ENCODE peak calls at places on chromosome 12, in nine cellular contexts. K is uterus, Y is BJ, F is brain microvascular endothelial cell, M is neural crest cell, X is astrocyte, R is astrocyte of the cerebellum, C is MM.1S, V is glutamatergic neuron. O is an unnamed sample.

GRCh38 chr12:100254876-100255275 is 12.0 kb downstream of the DEPDC4 start:
- DNase-seq in Y (no peak), R (no peak), F (no peak), C (no peak), X (no peak), V (no peak), K (no peak), M (no peak), O (no peak)

GRCh38 chr12:77060136-77060882 is 5.1 kb downstream of the E2F7 start:
- DNase-seq in R (no peak), M (no peak), V (no peak), F (no peak), K (no peak), Y (no peak), X (no peak), C (peak; percentile 50), O (peak; percentile 40)

GRCh38 chr12:10212623-10213131 is at the start of gene GABARAPL1:
- DNase-seq in M (peak; percentile 61), Y (no peak), V (peak; percentile 84), X (peak; percentile 61), R (peak; percentile 68), C (peak; percentile 63), K (peak; percentile 89), F (peak; percentile 80), O (peak; percentile 88)

GRCh38 chr12:25960176-25960575 is 1.7 kb downstream of the RASSF8 start:
- DNase-seq in V (peak; percentile 32), R (no peak), X (no peak), M (no peak), C (peak; percentile 12), K (no peak), Y (no peak), F (no peak), O (no peak)

GRCh38 chr12:124327362-124328043 is 32.6 kb downstream of the RFLNA start:
- DNase-seq in X (no peak), K (no peak), M (no peak), C (no peak), R (no peak), Y (no peak), F (no peak), V (no peak), O (no peak)

GRCh38 chr12:103529306-103529705 is 33.5 kb upstream of the C12orf42 start:
- DNase-seq in V (no peak), X (no peak), F (no peak), R (no peak), M (no peak), C (no peak), Y (no peak), K (no peak), O (no peak)

GRCh38 chr12:82862876-82863649 is 176.4 kb downstream of the TMTC2 start:
- DNase-seq in C (no peak), X (no peak), R (peak; percentile 23), K (no peak), Y (no peak), V (no peak), M (no peak), F (no peak), O (no peak)

GRCh38 chr12:127785535-127785934 is 481.4 kb upstream of the TMEM132C start:
- DNase-seq in X (peak; percentile 72), V (no peak), F (peak; percentile 61), Y (peak; percentile 54), M (no peak), R (peak; percentile 20), C (no peak), K (no peak), O (no peak)

GRCh38 chr12:132423251-132424117 is 66.5 kb upstream of the FBRSL1 start:
- DNase-seq in V (peak; percentile 61), M (peak; percentile 48), X (no peak), K (no peak), Y (no peak), R (no peak), F (no peak), C (no peak), O (no peak)

GRCh38 chr12:132424811-132425210 is 65.1 kb upstream of the FBRSL1 start:
- DNase-seq in C (no peak), R (no peak), Y (no peak), F (no peak), M (no peak), V (no peak), K (no peak), X (no peak), O (no peak)

GRCh38 chr12:132424118-132424438 is 65.9 kb upstream of the FBRSL1 start:
- DNase-seq in K (no peak), R (no peak), V (no peak), M (no peak), X (no peak), F (no peak), C (no peak), Y (no peak), O (no peak)

GRCh38 chr12:132419612-132420237 is 70.2 kb upstream of the FBRSL1 start:
- DNase-seq in V (no peak), M (no peak), F (no peak), X (no peak), C (no peak), K (no peak), Y (no peak), R (no peak), O (no peak)

DNA sequence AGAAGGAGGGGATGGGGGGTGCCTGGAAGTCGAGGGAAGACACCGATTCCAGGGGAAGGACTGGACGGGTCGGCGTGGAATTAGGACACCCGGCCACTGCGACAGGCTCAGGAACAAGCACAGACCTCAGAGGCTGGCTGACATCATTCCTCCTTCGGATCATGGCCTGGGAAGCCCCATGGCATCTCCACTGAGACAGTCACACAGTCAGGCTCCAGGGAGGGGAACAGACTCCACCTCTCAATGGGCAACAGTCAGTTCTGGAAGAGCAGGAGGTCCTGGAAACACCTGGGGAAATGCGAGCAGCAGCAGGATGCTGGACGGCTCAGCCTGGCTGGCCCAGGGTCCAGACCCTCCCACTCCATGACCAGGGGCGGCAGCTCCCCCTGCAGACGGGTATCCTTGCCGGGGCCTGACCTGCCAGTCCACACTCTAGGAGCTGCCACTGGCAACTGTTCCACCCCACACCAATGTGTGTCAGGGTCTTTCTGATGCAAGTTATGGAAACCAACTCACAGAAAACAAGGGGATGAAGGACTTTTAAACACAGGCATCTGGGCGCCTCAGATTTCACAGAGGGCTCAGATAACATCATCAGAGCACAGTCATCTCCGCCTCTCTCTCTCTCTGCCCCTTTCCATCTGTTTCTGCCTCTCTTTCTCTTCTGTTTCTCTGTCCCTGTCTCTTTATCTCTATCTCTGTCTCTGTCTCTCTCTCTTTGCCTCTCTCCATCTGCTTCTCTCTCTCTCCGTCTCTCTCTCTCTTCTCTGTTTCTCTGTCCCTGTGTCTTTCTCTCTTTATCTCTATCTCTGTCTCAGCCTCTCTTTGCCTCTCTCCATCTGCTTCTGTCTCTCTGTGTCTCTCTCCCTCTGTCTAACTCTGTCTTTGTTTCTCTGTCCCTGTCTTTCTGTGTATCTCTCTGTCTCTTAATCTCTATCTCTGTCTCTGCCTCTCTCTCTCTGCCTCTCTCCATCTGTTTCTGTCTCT is 67.6 kb upstream of the FBRSL1 start:
- DNase-seq in V (peak; percentile 60), K (no peak), M (peak; percentile 38), F (no peak), R (no peak), C (no peak), Y (no peak), X (no peak), O (no peak)
- TF ChIP-seq CTCF in V (no peak), K (no peak), M (no peak), F (no peak), R (no peak), C (no peak), Y (peak; percentile 18), X (no peak), O (no peak)

GRCh38 chr12:48040294-48040820 is 36.1 kb upstream of the COL2A1 start:
- DNase-seq in M (no peak), V (no peak), C (no peak), R (no peak), X (no peak), K (no peak), F (no peak), Y (no peak), O (no peak)
- TF ChIP-seq CTCF in M (no peak), V (no peak), C (no peak), R (no peak), X (no peak), K (no peak), F (no peak), Y (no peak), O (no peak)

GRCh38 chr12:114218136-114218535 is 187.8 kb downstream of the TBX5 start:
- DNase-seq in R (no peak), M (no peak), K (no peak), Y (no peak), X (no peak), C (no peak), F (no peak), V (no peak), O (no peak)

GRCh38 chr12:114215766-114216165 is 190.2 kb downstream of the TBX5 start:
- DNase-seq in R (no peak), C (no peak), V (no peak), F (no peak), Y (no peak), M (no peak), X (no peak), K (no peak), O (no peak)

GRCh38 chr12:114209852-114210251 is 196.1 kb downstream of the TBX5 start:
- DNase-seq in Y (no peak), F (no peak), M (no peak), V (no peak), X (no peak), K (no peak), R (no peak), C (no peak), O (no peak)

DNA sequence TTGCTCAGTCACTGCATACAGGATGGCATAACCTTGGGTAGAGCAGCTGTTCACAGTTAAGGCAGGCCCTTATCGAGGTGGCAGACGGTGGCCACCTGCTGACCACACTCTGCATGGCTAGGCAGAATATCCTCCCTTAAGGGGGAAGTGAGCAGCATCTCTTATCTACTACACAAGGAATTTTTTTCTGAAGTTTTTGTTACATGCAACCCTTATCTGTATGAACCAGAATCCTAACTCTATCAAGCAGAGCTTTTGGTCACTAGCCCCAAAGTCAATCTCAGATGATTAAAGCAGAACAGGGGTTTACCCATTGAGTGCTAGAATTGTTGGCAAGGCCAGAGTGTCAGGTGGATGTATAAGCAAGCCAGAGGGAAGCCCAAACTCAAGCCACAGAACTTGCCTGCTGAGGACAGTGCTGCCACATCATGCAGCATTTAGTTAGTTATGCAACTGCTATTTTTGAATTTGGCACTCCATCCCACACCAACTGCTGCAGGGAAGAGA is 192.8 kb downstream of the TBX5 start:
- DNase-seq in F (no peak), M (no peak), C (no peak), K (no peak), R (no peak), Y (no peak), V (no peak), X (no peak), O (no peak)
- TF ChIP-seq CTCF in F (no peak), M (peak; percentile 25), C (no peak), K (no peak), R (no peak), Y (no peak), V (no peak), X (no peak), O (no peak)

GRCh38 chr12:45658066-45658465 is 71.4 kb upstream of the ARID2 start:
- DNase-seq in M (no peak), C (no peak), Y (no peak), K (no peak), V (no peak), R (no peak), X (no peak), F (no peak), O (no peak)

GRCh38 chr12:45651029-45651428 is 78.5 kb upstream of the ARID2 start:
- DNase-seq in V (no peak), X (no peak), F (no peak), K (no peak), C (no peak), Y (no peak), R (no peak), M (no peak), O (no peak)

GRCh38 chr12:45655753-45656152 is 73.8 kb upstream of the ARID2 start:
- DNase-seq in K (no peak), X (no peak), F (no peak), Y (no peak), C (no peak), V (no peak), R (no peak), M (no peak), O (no peak)

GRCh38 chr12:45654002-45654401 is 75.5 kb upstream of the ARID2 start:
- DNase-seq in F (no peak), X (no peak), M (no peak), C (no peak), Y (no peak), R (no peak), K (no peak), V (no peak), O (no peak)

DNA sequence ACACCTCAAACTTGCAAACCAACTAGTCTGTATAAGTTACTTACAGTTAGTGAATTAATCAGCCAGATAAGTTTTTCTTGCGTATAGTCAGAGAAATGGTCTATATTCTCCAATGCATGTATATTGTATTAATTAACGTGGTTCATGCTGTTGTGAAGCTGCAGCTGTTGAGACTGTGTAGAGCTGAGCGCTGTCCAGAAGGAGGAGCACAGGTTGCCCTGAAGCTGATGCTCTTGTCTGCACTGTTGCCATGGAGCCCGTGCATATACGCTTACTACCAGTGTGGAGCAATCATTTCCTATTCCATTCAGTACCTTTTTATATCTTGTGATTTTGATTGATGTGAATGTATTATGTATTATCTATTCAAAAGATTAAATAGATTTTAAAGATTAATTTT is 74.3 kb upstream of the ARID2 start:
- DNase-seq in V (peak; percentile 33), X (no peak), Y (no peak), F (peak; percentile 29), C (no peak), K (no peak), R (no peak), M (no peak), O (no peak)
- TF ChIP-seq CTCF in V (no peak), X (no peak), Y (no peak), F (peak; percentile 38), C (no peak), K (no peak), R (no peak), M (no peak), O (no peak)

O was measured in GM13976.